ENCODE peak calls at places on chromosomes 12 and 14, in five cellular contexts. V is A172, F is midbrain, Z is HFFc6, L is HuH-7. X is an unnamed sample.

GRCh38 chr12:11958216-11959091 is 112.3 kb upstream of the BCL2L14 start:
- DNase-seq in V (peak), F (no peak), Z (peak), L (no peak), X (peak)

GRCh38 chr12:62613092-62613491 is 146.5 kb downstream of the MON2 start:
- DNase-seq in V (no peak), F (no peak), Z (no peak), L (no peak), X (no peak)

GRCh38 chr14:74642011-74642410 is 30.0 kb upstream of the LTBP2 start:
- DNase-seq in V (no peak), F (no peak), Z (no peak), L (no peak), X (no peak)

GRCh38 chr14:37655418-37655817 is 60.0 kb downstream of the TTC6 start:
- DNase-seq in V (peak), F (no peak), Z (no peak), L (no peak), X (peak)

GRCh38 chr14:29005647-29006046 is 239.1 kb downstream of the FOXG1 start:
- DNase-seq in V (no peak), F (no peak), Z (no peak), L (no peak), X (no peak)

GRCh38 chr12:55932546-55932919 is 1.6 kb downstream of the DGKA start:
- DNase-seq in V (no peak), F (no peak), Z (no peak), L (peak), X (peak)

GRCh38 chr14:101288436-101289229 is 272.7 kb upstream of the DIO3 start:
- DNase-seq in V (no peak), F (no peak), Z (no peak), L (peak), X (no peak)

GRCh38 chr14:52043690-52044089 is 25.2 kb downstream of the NID2 start:
- DNase-seq in V (no peak), F (no peak), Z (no peak), L (peak), X (peak)

GRCh38 chr12:64385468-64385867 is 5.1 kb downstream of the C12orf56 start:
- DNase-seq in V (peak), F (no peak), Z (peak), L (no peak), X (peak)

GRCh38 chr12:93378373-93379310 is 917 bp downstream of the NUDT4 start:
- DNase-seq in V (peak), F (peak), Z (peak), L (no peak), X (peak)

GRCh38 chr12:81206425-81206824 is 128.5 kb downstream of the ACSS3 start:
- DNase-seq in V (no peak), F (no peak), Z (no peak), L (no peak), X (no peak)

GRCh38 chr12:29634057-29634456 is 136.6 kb upstream of the OVCH1 start:
- DNase-seq in V (no peak), F (no peak), Z (no peak), L (no peak), X (no peak)

GRCh38 chr14:76376001-76376404 is at the start of gene ESRRB:
- DNase-seq in V (no peak), F (no peak), Z (no peak), L (no peak), X (no peak)

GRCh38 chr14:96039633-96040311 is 610 bp downstream of the C14orf132 start:
- DNase-seq in V (peak), F (peak), Z (peak), L (no peak), X (peak)

X was measured in HT1080.